ENCODE peak calls at places on chromosome 19, in nine cellular contexts. D, Q, S, C, T, L, V, R and E are unnamed samples.

GRCh38 chr19:13022859-13023636 is 27.8 kb downstream of the NFIX start:
- DNase-seq in D (peak), Q (peak), S (peak), C (peak), T (peak), L (peak), V (peak), R (no peak), E (peak)

GRCh38 chr19:55484571-55485438 is at the start of gene NAT14:
- DNase-seq in D (peak), Q (peak), S (peak), C (peak), T (no peak), L (peak), V (no peak), R (peak), E (no peak)

GRCh38 chr19:38409631-38410133 is 6.8 kb downstream of the FAM98C start:
- DNase-seq in D (no peak), Q (peak), S (no peak), C (no peak), T (no peak), L (no peak), V (no peak), R (no peak), E (no peak)

GRCh38 chr19:16581145-16581970 is 9.1 kb upstream of the SLC35E1 start:
- DNase-seq in D (no peak), Q (no peak), S (peak), C (no peak), T (no peak), L (peak), V (no peak), R (peak), E (no peak)

GRCh38 chr19:49553451-49554271 is 25.9 kb downstream of the RCN3 start:
- DNase-seq in D (no peak), Q (peak), S (no peak), C (peak), T (no peak), L (peak), V (no peak), R (no peak), E (no peak)

GRCh38 chr19:33677745-33678426 is 56.1 kb downstream of the CHST8 start:
- DNase-seq in D (no peak), Q (no peak), S (no peak), C (no peak), T (no peak), L (no peak), V (peak), R (no peak), E (no peak)

GRCh38 chr19:47510516-47511127 is 4.2 kb downstream of the NAPA start:
- DNase-seq in D (no peak), Q (no peak), S (no peak), C (no peak), T (no peak), L (no peak), V (no peak), R (no peak), E (no peak)

GRCh38 chr19:17431417-17431816 is 11.6 kb downstream of the MVB12A start:
- DNase-seq in D (no peak), Q (no peak), S (no peak), C (no peak), T (no peak), L (no peak), V (no peak), R (no peak), E (no peak)

GRCh38 chr19:5321851-5322681 is 18.5 kb downstream of the PTPRS start:
- DNase-seq in D (no peak), Q (no peak), S (no peak), C (no peak), T (no peak), L (no peak), V (no peak), R (no peak), E (no peak)

GRCh38 chr19:58261968-58262921 is 16.5 kb upstream of the ZNF8 start:
- DNase-seq in D (no peak), Q (no peak), S (no peak), C (no peak), T (no peak), L (no peak), V (no peak), R (peak), E (no peak)
- TF ChIP-seq POLR2A in D (no peak), Q (no peak), S (no peak), C (no peak), T (no peak), L (no peak), V (no peak), R (no peak), E (no peak)

GRCh38 chr19:36605101-36605838 is at the start of gene ZNF382:
- DNase-seq in D (no peak), Q (peak), S (peak), C (no peak), T (peak), L (peak), V (peak), R (peak), E (peak)
- TF ChIP-seq POLR2A in D (no peak), Q (no peak), S (no peak), C (peak), T (no peak), L (peak), V (no peak), R (peak), E (peak)

GRCh38 chr19:41353466-41354342 is at the start of gene TGFB1:
- DNase-seq in D (peak), Q (peak), S (peak), C (peak), T (peak), L (peak), V (peak), R (peak), E (peak)

GRCh38 chr19:41352609-41353465 is 885 bp downstream of the TGFB1 start:
- DNase-seq in D (peak), Q (peak), S (peak), C (no peak), T (peak), L (peak), V (no peak), R (peak), E (peak)

GRCh38 chr19:41350735-41351338 is 2.9 kb downstream of the TGFB1 start:
- DNase-seq in D (no peak), Q (peak), S (no peak), C (no peak), T (no peak), L (no peak), V (no peak), R (peak), E (no peak)

GRCh38 chr19:41351339-41352245 is 2.1 kb downstream of the TGFB1 start:
- DNase-seq in D (peak), Q (peak), S (peak), C (peak), T (no peak), L (peak), V (no peak), R (peak), E (peak)

GRCh38 chr19:41352279-41352608 is 1.5 kb downstream of the TGFB1 start:
- DNase-seq in D (no peak), Q (no peak), S (no peak), C (no peak), T (no peak), L (no peak), V (no peak), R (no peak), E (no peak)
- TF ChIP-seq POLR2A in D (no peak), Q (no peak), S (no peak), C (no peak), T (no peak), L (no peak), V (no peak), R (no peak), E (no peak)

GRCh38 chr19:19404879-19405860 is at the start of gene GATAD2A:
- DNase-seq in D (peak), Q (peak), S (peak), C (peak), T (peak), L (peak), V (peak), R (peak), E (peak)
- TF ChIP-seq POLR2A in D (no peak), Q (peak), S (no peak), C (peak), T (peak), L (peak), V (no peak), R (peak), E (no peak)